ENCODE peak calls at places on chromosome 13, in six cellular contexts. Q is COR-L47; N is activated CD4-positive, alpha-beta T cell treated with anti-CD3 and anti-CD28 coated beads, Interleukin-2, amount 50 U/mL, for 48 hours; Z is LoVo; Y is HS-5; H is breast epithelium. L is an unnamed sample.

GRCh38 chr13:72204291-72204690 is 337.3 kb upstream of the DACH1 start:
- DNase-seq in Q (no peak), N (no peak), Z (no peak), Y (peak; percentile 25), H (no peak), L (no peak)

GRCh38 chr13:69591437-69591836 is 516.2 kb upstream of the ATXN8OS start:
- DNase-seq in Q (no peak), N (no peak), Z (no peak), Y (no peak), H (no peak), L (no peak)

GRCh38 chr13:113489171-113489548 is 1.4 kb downstream of the DCUN1D2 start:
- DNase-seq in Q (no peak), N (no peak), Z (peak; percentile 26), Y (no peak), H (no peak), L (no peak)

GRCh38 chr13:113852536-113853517 is 11.0 kb downstream of the GAS6 start:
- DNase-seq in Q (no peak), N (no peak), Z (no peak), Y (no peak), H (peak; percentile 17), L (no peak)

GRCh38 chr13:60788156-60788829 is 391.3 kb downstream of the TDRD3 start:
- DNase-seq in Q (no peak), N (no peak), Z (no peak), Y (no peak), H (no peak), L (no peak)

GRCh38 chr13:109788372-109789195 is 2.2 kb upstream of the IRS2 start:
- DNase-seq in Q (no peak), N (no peak), Z (no peak), Y (no peak), H (no peak), L (no peak)

GRCh38 chr13:44601596-44601995 is 25.5 kb upstream of the TSC22D1 start:
- DNase-seq in Q (no peak), N (no peak), Z (no peak), Y (no peak), H (no peak), L (no peak)

GRCh38 chr13:31081316-31081715 is 80.4 kb downstream of the HSPH1 start:
- DNase-seq in Q (no peak), N (no peak), Z (no peak), Y (no peak), H (no peak), L (no peak)

GRCh38 chr13:89496478-89496877 is 1825.3 kb downstream of the SLITRK5 start:
- DNase-seq in Q (no peak), N (no peak), Z (no peak), Y (no peak), H (no peak), L (no peak)

GRCh38 chr13:96672016-96672415 is 322.3 kb downstream of the OXGR1 start:
- DNase-seq in Q (no peak), N (no peak), Z (no peak), Y (no peak), H (no peak), L (no peak)

GRCh38 chr13:56886398-56886797 is 254.3 kb upstream of the PRR20A start:
- DNase-seq in Q (no peak), N (no peak), Z (no peak), Y (no peak), H (no peak), L (no peak)

GRCh38 chr13:52713894-52714293 is 25.7 kb downstream of the CNMD start:
- DNase-seq in Q (no peak), N (no peak), Z (no peak), Y (no peak), H (no peak), L (no peak)

GRCh38 chr13:114166381-114167131 is 12.5 kb upstream of the CFAP97D2 start:
- DNase-seq in Q (no peak), N (no peak), Z (no peak), Y (no peak), H (no peak), L (no peak)

GRCh38 chr13:44172411-44172810 is 201.2 kb upstream of the SERP2 start:
- DNase-seq in Q (no peak), N (no peak), Z (no peak), Y (no peak), H (no peak), L (no peak)

GRCh38 chr13:19644947-19645439 is 11.5 kb downstream of the MPHOSPH8 start:
- DNase-seq in Q (no peak), N (no peak), Z (no peak), Y (no peak), H (no peak), L (no peak)

GRCh38 chr13:25180795-25181537 is 8.9 kb upstream of the AMER2 start:
- DNase-seq in Q (no peak), N (no peak), Z (no peak), Y (no peak), H (no peak), L (no peak)

GRCh38 chr13:110017379-110017778 is 231.0 kb upstream of the IRS2 start:
- DNase-seq in Q (no peak), N (no peak), Z (peak; percentile 74), Y (peak; percentile 61), H (no peak), L (no peak)

GRCh38 chr13:32206097-32206740 is 108.9 kb downstream of the ZAR1L start:
- DNase-seq in Q (no peak), N (no peak), Z (no peak), Y (no peak), H (no peak), L (no peak)

GRCh38 chr13:40031031-40031430 is 375.6 kb downstream of the COG6 start:
- DNase-seq in Q (no peak), N (no peak), Z (no peak), Y (peak; percentile 31), H (no peak), L (no peak)

GRCh38 chr13:55577082-55577846 is 1563.5 kb upstream of the PRR20A start:
- DNase-seq in Q (no peak), N (no peak), Z (no peak), Y (no peak), H (no peak), L (no peak)

GRCh38 chr13:48505597-48506091 is 27.2 kb downstream of the RCBTB2 start:
- DNase-seq in Q (no peak), N (peak; percentile 34), Z (no peak), Y (no peak), H (no peak), L (peak; percentile 46)

GRCh38 chr13:39415403-39415802 is 187.6 kb downstream of the LHFPL6 start:
- DNase-seq in Q (peak; percentile 39), N (no peak), Z (no peak), Y (no peak), H (no peak), L (peak; percentile 23)

GRCh38 chr13:100530645-100531044 is 57.9 kb downstream of the GGACT start:
- DNase-seq in Q (peak; percentile 56), N (no peak), Z (no peak), Y (no peak), H (no peak), L (no peak)